ENCODE peak calls at places on chromosomes 4 and X, in four cellular contexts. C is ovary, I is substantia nigra, J is fibroblast of lung. N is an unnamed sample.

GRCh38 chr4:81136161-81136910 is 78.7 kb downstream of the PRKG2 start:
- DNase-seq in C (no peak), I (no peak), J (peak; percentile 97), N (no peak)

GRCh38 chr4:170090667-170091052 is 904 bp upstream of the AADAT start:
- DNase-seq in C (no peak), I (no peak), J (no peak), N (no peak)

GRCh38 chr4:81632581-81633247 is 161.0 kb upstream of the RASGEF1B start:
- DNase-seq in C (no peak), I (no peak), J (no peak), N (no peak)

GRCh38 chr4:107721436-107722090 is 1.5 kb upstream of the PAPSS1 start:
- DNase-seq in C (peak; percentile 29), I (peak; percentile 9), J (no peak), N (no peak)

GRCh38 chrX:20530319-20530979 is 263.7 kb upstream of the RPS6KA3 start:
- DNase-seq in C (peak; percentile 38), I (peak; percentile 29), J (peak; percentile 71), N (peak; percentile 26)

GRCh38 chr4:98546910-98547544 is 111.4 kb downstream of the TSPAN5 start:
- DNase-seq in C (peak; percentile 73), I (peak; percentile 41), J (peak; percentile 81), N (no peak)

GRCh38 chr4:36208884-36209473 is 35.3 kb downstream of the ARAP2 start:
- DNase-seq in C (no peak), I (no peak), J (no peak), N (no peak)

GRCh38 chrX:5726246-5726645 is 502.4 kb downstream of the NLGN4X start:
- DNase-seq in C (no peak), I (peak; percentile 0), J (no peak), N (no peak)

GRCh38 chr4:140993350-140993749 is 139.9 kb downstream of the RNF150 start:
- DNase-seq in C (no peak), I (no peak), J (no peak), N (no peak)

GRCh38 chr4:140996757-140997156 is 136.5 kb downstream of the RNF150 start:
- DNase-seq in C (no peak), I (no peak), J (peak; percentile 44), N (no peak)

GRCh38 chr4:140989944-140990343 is 143.3 kb downstream of the RNF150 start:
- DNase-seq in C (no peak), I (no peak), J (no peak), N (no peak)

GRCh38 chr4:140995058-140995457 is 138.2 kb downstream of the RNF150 start:
- DNase-seq in C (no peak), I (no peak), J (no peak), N (no peak)

DNA sequence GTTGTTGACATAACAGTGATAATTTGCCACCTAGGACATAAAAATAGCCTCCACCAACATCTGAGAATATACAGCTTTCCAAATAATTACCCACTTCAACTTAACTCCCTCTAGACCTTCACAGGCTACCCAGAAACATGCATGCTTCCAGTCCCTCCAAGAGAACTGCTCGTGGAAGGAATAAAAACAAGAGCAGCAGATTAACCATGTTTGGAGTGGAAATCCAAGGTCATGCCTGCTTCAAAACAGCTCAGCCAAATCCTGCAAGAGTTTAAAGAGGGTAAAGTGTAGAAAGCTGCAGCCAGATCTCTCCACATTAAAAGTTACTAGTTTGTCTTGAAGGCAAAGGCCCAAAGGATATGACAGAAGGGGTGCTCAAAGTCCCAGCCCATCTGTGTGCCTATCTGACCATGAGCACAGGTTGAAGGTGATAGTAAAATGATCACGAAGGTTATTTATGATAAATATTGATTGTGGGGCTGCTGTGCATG is 139.3 kb downstream of the RNF150 start:
- DNase-seq in C (no peak), I (no peak), J (no peak), N (no peak)
- H3K27ac ChIP-seq in C (no peak overlapping the region), I (no peak overlapping the region), J (no peak overlapping the region), N (no peak overlapping the region)

DNA sequence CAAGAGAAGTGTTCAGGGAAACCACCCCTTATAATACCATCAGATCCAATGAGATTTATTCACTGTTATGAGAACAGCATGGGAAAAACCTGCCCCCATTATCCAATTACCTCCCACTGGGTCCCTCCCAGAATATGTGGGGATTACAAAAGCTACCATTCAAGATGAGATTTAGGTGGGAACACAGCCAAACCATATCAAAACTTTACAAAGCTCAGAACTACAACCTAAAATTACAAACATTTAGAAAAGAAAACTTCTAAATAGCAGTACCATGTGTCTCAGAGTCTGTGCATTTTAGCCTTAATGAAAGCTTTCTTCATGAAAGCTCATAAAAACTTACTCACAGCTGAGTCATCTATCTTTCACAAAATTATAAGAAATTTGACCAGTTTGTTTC is 1442.8 kb upstream of the PCDH7 start:
- DNase-seq in C (no peak), I (no peak), J (peak; percentile 37), N (no peak)
- H3K27ac ChIP-seq in C (no peak overlapping the region), I (no peak overlapping the region), J (no peak overlapping the region), N (no peak overlapping the region)

DNA sequence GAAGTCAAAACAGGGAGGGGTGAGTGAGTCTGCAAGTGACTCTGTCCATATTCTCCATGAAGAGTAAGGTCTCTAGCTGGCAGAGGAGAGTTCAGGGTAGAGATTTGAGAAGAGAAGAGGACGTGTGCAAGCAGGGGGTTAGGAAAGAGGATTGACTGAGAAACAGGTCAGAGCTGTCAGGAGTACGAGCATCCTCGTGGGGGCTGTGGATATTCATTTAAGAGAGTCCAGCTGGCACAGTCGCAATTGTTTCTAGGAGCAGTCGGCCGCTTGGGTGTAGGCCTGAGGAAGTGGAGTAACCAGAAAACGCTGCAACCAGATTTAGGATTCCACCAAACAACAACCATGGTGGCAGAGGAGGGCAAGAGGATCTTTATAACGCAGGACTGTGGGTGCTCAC is 27.9 kb downstream of the PROM1 start:
- DNase-seq in C (no peak), I (no peak), J (no peak), N (no peak)
- H3K27ac ChIP-seq in C (no peak overlapping the region), I (no peak overlapping the region), J (no peak overlapping the region), N (peak overlapping the region; percentile 5)

GRCh38 chrX:97155809-97156208 is 272.1 kb downstream of the RPA4 start:
- DNase-seq in C (no peak), I (no peak), J (no peak), N (no peak)

GRCh38 chrX:97158270-97158669 is 274.6 kb downstream of the RPA4 start:
- DNase-seq in C (no peak), I (no peak), J (no peak), N (no peak)

DNA sequence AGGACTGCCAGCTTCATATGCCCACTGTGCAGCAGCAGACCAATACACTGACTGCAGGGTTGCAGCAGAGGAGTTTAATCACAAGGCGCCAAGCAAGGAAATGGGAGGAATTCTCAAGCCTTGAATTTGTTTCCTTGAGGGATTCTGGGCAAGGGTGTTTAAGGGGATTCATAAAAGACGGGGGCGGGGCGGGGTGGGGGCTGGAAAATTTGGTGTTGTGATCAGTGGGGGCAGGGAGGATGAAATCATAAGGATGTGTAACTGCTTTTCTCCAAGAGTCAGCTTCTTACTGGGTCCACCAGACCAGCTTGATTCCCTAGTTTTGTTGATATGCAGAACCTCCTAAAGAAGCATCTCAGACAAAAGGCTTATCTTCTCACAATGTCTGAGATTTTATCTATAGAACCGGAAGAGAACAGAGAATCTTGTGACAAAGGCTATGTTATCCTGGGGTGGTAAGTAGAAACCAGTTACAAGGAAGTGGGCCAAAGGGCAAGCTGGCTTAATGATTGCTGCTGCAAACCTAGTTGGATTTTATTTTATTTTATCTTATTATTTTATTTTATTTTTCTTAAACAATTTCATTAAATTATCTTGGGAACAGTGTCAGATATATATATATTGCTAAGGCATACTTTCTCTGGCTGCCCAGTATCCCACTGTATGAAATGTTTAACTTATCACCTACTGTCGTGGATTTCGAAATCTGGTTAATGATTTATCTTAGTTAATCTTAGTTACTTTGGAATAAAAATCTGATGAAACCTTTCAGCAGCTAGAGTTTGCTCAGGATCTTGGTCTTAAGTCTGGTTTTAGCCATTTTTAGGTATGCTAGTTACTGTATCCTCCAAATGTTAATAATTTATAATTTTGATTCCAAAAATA is 276.4 kb downstream of the RPA4 start:
- DNase-seq in C (no peak), I (no peak), J (peak; percentile 1), N (no peak)
- H3K27ac ChIP-seq in C (no peak overlapping the region), I (no peak overlapping the region), J (no peak overlapping the region), N (no peak overlapping the region)

DNA sequence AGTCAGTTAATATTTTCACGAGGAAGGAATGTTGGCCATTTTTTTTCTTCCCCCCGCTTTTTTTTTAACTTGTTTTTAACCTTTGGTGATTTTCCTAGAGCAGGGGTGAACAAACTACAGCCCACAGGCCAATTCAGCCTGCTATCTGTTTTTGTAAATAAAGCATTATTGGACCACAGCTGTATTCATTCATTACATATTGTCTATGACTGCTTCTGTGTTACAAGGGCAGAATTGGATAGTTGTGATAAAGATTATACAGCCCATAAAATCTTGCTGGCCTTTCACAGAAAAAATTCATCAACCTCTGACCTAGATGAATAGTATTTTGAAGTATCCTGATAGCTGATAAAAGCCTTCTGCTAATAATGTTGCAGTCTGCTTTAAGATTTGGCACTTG is 63.3 kb downstream of the SMAD1 start:
- DNase-seq in C (no peak), I (no peak), J (peak; percentile 31), N (no peak)
- H3K27ac ChIP-seq in C (no peak overlapping the region), I (no peak overlapping the region), J (no peak overlapping the region), N (no peak overlapping the region)

DNA sequence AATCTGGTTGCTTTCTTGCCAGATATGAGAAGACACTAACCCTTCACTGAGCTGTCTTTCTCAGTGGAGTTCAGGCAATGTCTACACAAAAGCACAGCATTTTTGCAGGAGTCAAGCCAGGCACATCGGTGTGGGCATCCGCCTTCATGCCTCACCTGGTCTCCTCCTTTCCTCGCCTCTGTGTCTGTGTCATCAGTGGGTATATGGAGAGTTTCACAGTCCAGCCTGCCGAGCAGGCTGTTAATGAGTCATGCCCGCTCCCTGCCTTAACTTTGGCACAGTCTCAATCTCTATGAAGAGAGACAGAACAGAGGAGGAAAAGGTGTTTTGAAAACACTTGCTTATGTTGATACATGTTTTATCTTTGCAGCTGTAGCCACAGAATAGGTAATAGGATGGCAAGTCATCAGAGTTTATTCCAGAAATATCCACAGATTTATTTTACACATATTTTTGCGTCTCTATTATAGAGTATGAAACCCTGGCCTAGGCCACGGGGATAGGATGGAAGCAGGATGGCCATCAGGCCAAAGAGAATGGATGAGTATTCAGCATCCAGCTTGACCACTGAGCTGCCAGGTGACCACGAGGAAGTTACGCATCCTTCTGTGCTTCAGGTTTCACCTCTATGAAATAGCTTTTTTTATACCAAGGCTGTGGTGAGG is 32.8 kb upstream of the MAML3 start:
- DNase-seq in C (peak; percentile 27), I (no peak), J (peak; percentile 58), N (no peak)
- H3K27ac ChIP-seq in C (no peak overlapping the region), I (no peak overlapping the region), J (no peak overlapping the region), N (no peak overlapping the region)